ENCODE peak calls at places on chromosomes 3 and 15, in nine cellular contexts. One of them, this sample, is unnamed.

GRCh38 chr3:182889948-182890629 is 90.2 kb downstream of the DCUN1D1 start:
- DNase-seq in GM06990: no peak
- DNase-seq in PC-9: peak
- DNase-seq in GM23338: no peak
- DNase-seq in GM19239: no peak
- DNase-seq in HT1080: no peak
- DNase-seq in adrenal gland: no peak
- DNase-seq in cardiac fibroblast: peak
- DNase-seq in Peyer's patch: no peak
- DNase-seq in this sample: no peak

GRCh38 chr3:126152458-126152857 is 27.9 kb downstream of the ALDH1L1 start:
- DNase-seq in GM06990: no peak
- DNase-seq in PC-9: no peak
- DNase-seq in GM23338: no peak
- DNase-seq in GM19239: no peak
- DNase-seq in HT1080: no peak
- DNase-seq in adrenal gland: no peak
- DNase-seq in cardiac fibroblast: no peak
- DNase-seq in Peyer's patch: peak
- DNase-seq in this sample: no peak

GRCh38 chr15:88456733-88457132 is 10.5 kb downstream of the MRPL46 start:
- DNase-seq in GM06990: no peak
- DNase-seq in PC-9: no peak
- DNase-seq in GM23338: no peak
- DNase-seq in GM19239: no peak
- DNase-seq in HT1080: no peak
- DNase-seq in adrenal gland: peak
- DNase-seq in cardiac fibroblast: no peak
- DNase-seq in Peyer's patch: no peak
- DNase-seq in this sample: no peak

GRCh38 chr3:4799266-4800256 is 179.7 kb upstream of the BHLHE40 start:
- DNase-seq in GM06990: no peak
- DNase-seq in PC-9: no peak
- DNase-seq in GM23338: no peak
- DNase-seq in GM19239: no peak
- DNase-seq in HT1080: no peak
- DNase-seq in adrenal gland: no peak
- DNase-seq in cardiac fibroblast: no peak
- DNase-seq in Peyer's patch: no peak
- DNase-seq in this sample: no peak

GRCh38 chr3:31095254-31095653 is 200.8 kb upstream of the GADL1 start:
- DNase-seq in GM06990: no peak
- DNase-seq in PC-9: no peak
- DNase-seq in GM23338: no peak
- DNase-seq in GM19239: no peak
- DNase-seq in HT1080: no peak
- DNase-seq in adrenal gland: no peak
- DNase-seq in cardiac fibroblast: no peak
- DNase-seq in Peyer's patch: no peak
- DNase-seq in this sample: no peak

GRCh38 chr3:20462226-20462625 is 276.2 kb upstream of the SGO1 start:
- DNase-seq in GM06990: no peak
- DNase-seq in PC-9: no peak
- DNase-seq in GM23338: peak
- DNase-seq in GM19239: no peak
- DNase-seq in HT1080: no peak
- DNase-seq in adrenal gland: no peak
- DNase-seq in cardiac fibroblast: peak
- DNase-seq in Peyer's patch: no peak
- DNase-seq in this sample: peak

GRCh38 chr15:63729115-63729884 is 104.4 kb downstream of the HERC1 start:
- DNase-seq in GM06990: no peak
- DNase-seq in PC-9: no peak
- DNase-seq in GM23338: no peak
- DNase-seq in GM19239: no peak
- DNase-seq in HT1080: no peak
- DNase-seq in adrenal gland: no peak
- DNase-seq in cardiac fibroblast: no peak
- DNase-seq in Peyer's patch: no peak
- DNase-seq in this sample: no peak

GRCh38 chr15:68404056-68404798 is 27.7 kb downstream of the ITGA11 start:
- DNase-seq in GM06990: no peak
- DNase-seq in PC-9: no peak
- DNase-seq in GM23338: no peak
- DNase-seq in GM19239: no peak
- DNase-seq in HT1080: no peak
- DNase-seq in adrenal gland: peak
- DNase-seq in cardiac fibroblast: no peak
- DNase-seq in Peyer's patch: no peak
- DNase-seq in this sample: no peak

GRCh38 chr3:55267206-55267930 is 219.7 kb downstream of the WNT5A start:
- DNase-seq in GM06990: no peak
- DNase-seq in PC-9: no peak
- DNase-seq in GM23338: no peak
- DNase-seq in GM19239: no peak
- DNase-seq in HT1080: no peak
- DNase-seq in adrenal gland: no peak
- DNase-seq in cardiac fibroblast: peak
- DNase-seq in Peyer's patch: no peak
- DNase-seq in this sample: no peak

GRCh38 chr15:99212401-99212800 is 37.0 kb downstream of the TTC23 start:
- DNase-seq in GM06990: no peak
- DNase-seq in PC-9: no peak
- DNase-seq in GM23338: no peak
- DNase-seq in GM19239: no peak
- DNase-seq in HT1080: peak
- DNase-seq in adrenal gland: peak
- DNase-seq in cardiac fibroblast: peak
- DNase-seq in Peyer's patch: no peak
- DNase-seq in this sample: peak

GRCh38 chr3:198065897-198066296 is 105.9 kb downstream of the LMLN start:
- DNase-seq in GM06990: no peak
- DNase-seq in PC-9: no peak
- DNase-seq in GM23338: no peak
- DNase-seq in GM19239: no peak
- DNase-seq in HT1080: no peak
- DNase-seq in adrenal gland: no peak
- DNase-seq in cardiac fibroblast: no peak
- DNase-seq in Peyer's patch: no peak
- DNase-seq in this sample: no peak

GRCh38 chr3:195613468-195614069 is 29.8 kb upstream of the APOD start:
- DNase-seq in GM06990: no peak
- DNase-seq in PC-9: peak
- DNase-seq in GM23338: no peak
- DNase-seq in GM19239: no peak
- DNase-seq in HT1080: peak
- DNase-seq in adrenal gland: peak
- DNase-seq in cardiac fibroblast: peak
- DNase-seq in Peyer's patch: no peak
- DNase-seq in this sample: no peak

GRCh38 chr15:25170781-25171110 is 216.0 kb downstream of the SNRPN start:
- DNase-seq in GM06990: no peak
- DNase-seq in PC-9: no peak
- DNase-seq in GM23338: no peak
- DNase-seq in GM19239: no peak
- DNase-seq in HT1080: no peak
- DNase-seq in adrenal gland: peak
- DNase-seq in cardiac fibroblast: no peak
- DNase-seq in Peyer's patch: peak
- DNase-seq in this sample: no peak

GRCh38 chr3:38548154-38548931 is 52.2 kb downstream of the EXOG start:
- DNase-seq in GM06990: no peak
- DNase-seq in PC-9: peak
- DNase-seq in GM23338: peak
- DNase-seq in GM19239: no peak
- DNase-seq in HT1080: peak
- DNase-seq in adrenal gland: peak
- DNase-seq in cardiac fibroblast: no peak
- DNase-seq in Peyer's patch: no peak
- DNase-seq in this sample: no peak

GRCh38 chr15:43912991-43913927 is 86.5 kb downstream of the WDR76 start:
- DNase-seq in GM06990: no peak
- DNase-seq in PC-9: peak
- DNase-seq in GM23338: no peak
- DNase-seq in GM19239: no peak
- DNase-seq in HT1080: peak
- DNase-seq in adrenal gland: peak
- DNase-seq in cardiac fibroblast: peak
- DNase-seq in Peyer's patch: no peak
- DNase-seq in this sample: peak

GRCh38 chr3:197393711-197394110 is 95.3 kb upstream of the DLG1 start:
- DNase-seq in GM06990: peak
- DNase-seq in PC-9: no peak
- DNase-seq in GM23338: no peak
- DNase-seq in GM19239: no peak
- DNase-seq in HT1080: no peak
- DNase-seq in adrenal gland: no peak
- DNase-seq in cardiac fibroblast: no peak
- DNase-seq in Peyer's patch: no peak
- DNase-seq in this sample: no peak

GRCh38 chr3:73498764-73499622 is 125.7 kb downstream of the PDZRN3 start:
- DNase-seq in GM06990: no peak
- DNase-seq in PC-9: no peak
- DNase-seq in GM23338: no peak
- DNase-seq in GM19239: no peak
- DNase-seq in HT1080: peak
- DNase-seq in adrenal gland: no peak
- DNase-seq in cardiac fibroblast: no peak
- DNase-seq in Peyer's patch: no peak
- DNase-seq in this sample: no peak

GRCh38 chr3:17050051-17050450 is 165.3 kb downstream of the PLCL2 start:
- DNase-seq in GM06990: no peak
- DNase-seq in PC-9: no peak
- DNase-seq in GM23338: no peak
- DNase-seq in GM19239: no peak
- DNase-seq in HT1080: no peak
- DNase-seq in adrenal gland: no peak
- DNase-seq in cardiac fibroblast: no peak
- DNase-seq in Peyer's patch: no peak
- DNase-seq in this sample: no peak

This sample was measured in brain microvascular endothelial cell.